ENCODE peak calls at places on chromosomes 16 and 17, in five cellular contexts. J, R, F, P and D are unnamed samples.

GRCh38 chr16:84992700-84993075 is 18.6 kb downstream of the ZDHHC7 start:
- DNase-seq in R (no peak), P (no peak), J (no peak), F (peak), D (no peak)

GRCh38 chr17:60231234-60231633 is 81.5 kb downstream of the CA4 start:
- DNase-seq in R (no peak), J (no peak), P (no peak), F (peak), D (no peak)

GRCh38 chr16:35516551-35516950 is 2057.1 kb downstream of the TP53TG3F start:
- DNase-seq in R (no peak), P (no peak), F (no peak), J (no peak), D (no peak)

GRCh38 chr17:7495906-7496434 is 11.8 kb downstream of the POLR2A start:
- DNase-seq in F (no peak), J (no peak), R (no peak), P (no peak), D (no peak)

GRCh38 chr17:31388770-31389672 is 2.5 kb upstream of the RAB11FIP4 start:
- DNase-seq in F (no peak), R (no peak), J (no peak), P (no peak), D (peak)

GRCh38 chr16:27291722-27292240 is 22.0 kb upstream of the IL4R start:
- DNase-seq in R (no peak), J (no peak), P (no peak), F (no peak), D (no peak)

GRCh38 chr17:47279062-47279801 is 25.6 kb downstream of the ITGB3 start:
- DNase-seq in F (peak), P (peak), J (no peak), R (peak), D (no peak)

GRCh38 chr17:37701424-37702020 is 43.3 kb downstream of the HNF1B start:
- DNase-seq in J (no peak), P (no peak), R (no peak), F (no peak), D (peak)

GRCh38 chr17:33603794-33604193 is 310.7 kb upstream of the ASIC2 start:
- DNase-seq in R (no peak), P (no peak), F (no peak), J (no peak), D (no peak)

GRCh38 chr16:85162478-85163277 is 50.4 kb upstream of the CIBAR2 start:
- DNase-seq in J (no peak), F (peak), P (no peak), R (peak), D (no peak)

GRCh38 chr16:29702307-29702706 is 23.3 kb downstream of the QPRT start:
- DNase-seq in P (no peak), F (no peak), R (no peak), J (no peak), D (no peak)

GRCh38 chr17:7716901-7717755 is at the start of gene DNAH2:
- DNase-seq in R (peak), J (peak), F (peak), P (peak), D (peak)

GRCh38 chr17:57939797-57940196 is 15.4 kb downstream of the CUEDC1 start:
- DNase-seq in R (no peak), F (no peak), P (no peak), J (no peak), D (no peak)

GRCh38 chr17:46949291-46950174 is 26.6 kb downstream of the GOSR2 start:
- DNase-seq in J (no peak), F (no peak), R (no peak), P (no peak), D (no peak)

GRCh38 chr16:50509521-50510341 is 38.5 kb upstream of the NKD1 start:
- DNase-seq in P (no peak), J (no peak), R (no peak), F (peak), D (peak)

GRCh38 chr17:79811036-79811887 is 14.4 kb upstream of the CBX8 start:
- DNase-seq in R (no peak), F (no peak), J (peak), P (no peak), D (no peak)

GRCh38 chr17:80371196-80371595 is 43.8 kb upstream of the ENDOV start:
- DNase-seq in J (no peak), F (no peak), R (no peak), P (no peak), D (no peak)

GRCh38 chr16:81608515-81609209 is 164.1 kb downstream of the CMIP start:
- DNase-seq in F (peak), R (no peak), P (no peak), J (no peak), D (no peak)

GRCh38 chr17:43125967-43126910 is 1.1 kb upstream of the BRCA1 start:
- DNase-seq in J (no peak), P (no peak), F (no peak), R (no peak), D (no peak)

GRCh38 chr17:37359682-37360188 is 16.1 kb upstream of the C17orf78 start:
- DNase-seq in F (peak), P (no peak), J (no peak), R (no peak), D (no peak)

GRCh38 chr16:80285089-80285488 is 255.7 kb upstream of the DYNLRB2 start:
- DNase-seq in P (peak), R (no peak), F (peak), J (no peak), D (no peak)

GRCh38 chr17:63498621-63499195 is 21.8 kb downstream of the ACE start:
- DNase-seq in R (no peak), J (no peak), F (peak), P (peak), D (no peak)

GRCh38 chr17:63495471-63495870 is 18.6 kb downstream of the ACE start:
- DNase-seq in F (no peak), P (no peak), R (no peak), J (no peak), D (no peak)

GRCh38 chr17:63496663-63497400 is 20.0 kb downstream of the ACE start:
- DNase-seq in P (no peak), F (no peak), J (no peak), R (no peak), D (no peak)

GRCh38 chr17:63496177-63496576 is 19.3 kb downstream of the ACE start:
- DNase-seq in J (no peak), R (no peak), P (no peak), F (no peak), D (no peak)

GRCh38 chr17:63497708-63498483 is 21.0 kb downstream of the ACE start:
- DNase-seq in P (no peak), F (no peak), J (no peak), R (no peak), D (no peak)
- TF ChIP-seq CTCF in P (peak), F (peak), J (peak), R (peak), D (peak)

GRCh38 chr16:194516-194915 is 14.3 kb downstream of the HBQ1 start:
- DNase-seq in F (no peak), J (no peak), P (no peak), R (no peak), D (no peak)
- TF ChIP-seq CTCF in F (no peak), J (no peak), P (no peak), R (no peak), D (no peak)

GRCh38 chr16:66923866-66924265 is 1.5 kb downstream of the RRAD start:
- DNase-seq in J (no peak), P (no peak), F (no peak), R (no peak), D (no peak)

GRCh38 chr16:66926171-66926570 is 836 bp upstream of the RRAD start:
- DNase-seq in F (no peak), P (no peak), J (no peak), R (peak), D (no peak)

GRCh38 chr16:66923247-66923851 is 2.0 kb downstream of the RRAD start:
- DNase-seq in P (no peak), F (no peak), R (peak), J (no peak), D (no peak)

GRCh38 chr16:66925322-66925840 is at the start of gene RRAD:
- DNase-seq in F (peak), P (no peak), J (no peak), R (peak), D (no peak)

DNA sequence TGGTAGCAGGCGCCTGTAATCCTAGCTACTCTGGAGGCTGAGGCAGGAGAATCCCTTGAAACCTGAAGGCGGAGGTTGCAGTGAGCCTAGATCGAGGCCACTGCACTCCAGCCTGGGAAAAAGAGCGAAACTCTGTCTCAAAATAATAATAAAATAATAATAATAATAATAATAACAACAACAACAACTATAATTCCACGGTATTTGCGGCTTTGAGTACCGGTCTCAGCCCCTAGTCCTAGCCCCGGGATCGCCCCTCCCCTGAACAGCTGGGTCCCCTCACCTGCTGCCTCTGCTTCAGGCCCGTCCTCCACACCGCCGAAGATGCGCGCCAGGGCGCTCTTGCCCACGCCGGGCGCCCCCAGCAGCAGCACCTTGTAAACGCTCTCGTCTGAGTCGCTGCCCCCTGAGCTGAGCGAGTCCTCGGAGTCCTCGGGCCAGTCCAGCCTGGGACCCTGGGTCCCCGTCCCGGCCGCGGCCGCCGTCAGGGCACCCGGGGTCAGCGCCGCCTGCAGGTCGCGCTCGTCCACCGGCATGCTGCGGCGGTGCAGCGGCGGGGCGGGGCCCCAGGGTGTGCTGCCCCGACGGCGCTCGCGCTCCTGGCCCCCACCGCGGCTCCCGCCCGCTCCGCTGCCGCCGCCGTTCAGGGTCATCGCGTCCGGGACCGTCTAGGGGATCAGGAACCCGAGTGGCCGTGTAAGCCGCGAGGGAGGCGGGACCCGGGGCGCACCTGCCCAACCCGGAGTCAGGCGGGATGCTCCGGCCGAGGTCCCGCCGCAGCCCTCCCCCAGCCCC is 611 bp downstream of the RRAD start:
- DNase-seq in J (peak), R (no peak), P (no peak), F (no peak), D (peak)
- TF ChIP-seq CTCF in J (peak), R (peak), P (peak), F (no peak), D (peak)

DNA sequence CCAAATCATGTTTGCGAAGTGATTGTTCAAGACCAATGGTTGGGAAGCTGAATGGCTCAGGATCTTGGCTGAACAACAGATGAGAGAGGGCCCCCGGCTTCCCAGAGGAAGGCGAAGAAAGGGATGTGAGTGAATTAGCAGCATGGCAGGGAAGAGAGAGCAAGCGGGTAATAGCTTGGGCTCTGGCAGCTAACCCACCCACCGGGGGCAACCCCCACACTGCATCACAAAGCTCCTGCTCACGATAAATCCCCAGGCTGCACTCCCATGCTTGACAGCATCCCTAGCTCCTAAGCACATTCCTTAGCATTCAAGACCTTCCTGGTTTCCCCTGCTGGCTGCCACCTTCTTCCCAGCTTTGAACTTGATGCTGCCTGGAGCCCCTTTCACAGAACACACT is 26.2 kb upstream of the EMP2 start:
- DNase-seq in P (no peak), R (no peak), J (no peak), F (no peak), D (no peak)
- TF ChIP-seq CTCF in P (no peak), R (no peak), J (no peak), F (no peak), D (no peak)

DNA sequence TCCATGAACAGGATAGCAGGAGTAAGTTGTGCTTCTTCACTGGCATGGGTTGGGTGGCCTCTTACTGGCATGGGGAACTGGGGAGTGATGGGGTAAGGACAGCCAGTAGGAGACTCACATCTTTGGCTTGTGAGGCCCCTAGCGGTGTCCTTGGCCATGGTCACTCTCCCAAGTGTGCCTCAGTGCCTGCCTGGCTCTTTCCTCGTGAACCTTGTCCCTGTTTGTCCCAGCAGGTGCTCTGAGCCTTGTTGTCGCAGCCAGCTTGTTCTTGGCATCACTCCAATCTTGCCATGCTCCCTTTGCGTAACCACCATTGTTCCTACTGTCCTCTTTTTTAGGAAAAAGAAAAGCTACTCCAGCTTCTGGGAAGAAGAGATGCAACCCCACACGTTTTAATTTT is 53.6 kb upstream of the SDK2 start:
- DNase-seq in R (no peak), J (no peak), P (no peak), F (no peak), D (no peak)
- TF ChIP-seq CTCF in R (no peak), J (peak), P (no peak), F (no peak), D (peak)